ENCODE peak calls at places on chromosomes 5 and 9, in six cellular contexts. One of them, this sample, is unnamed.

GRCh38 chr5:140261403-140262171 is 41.3 kb downstream of the PFDN1 start:
- ATAC-seq in naive thymus-derived CD4-positive, alpha-beta T cell: peak
- ATAC-seq in activated CD8-positive, alpha-beta T cell treated with anti-CD3 and anti-CD28 coated beads for 36 hours: peak
- ATAC-seq in sciatic nerve: peak
- ATAC-seq in WTC11: no peak
- ATAC-seq in activated T-cell treated with anti-CD3 and anti-CD28 coated beads, Interleukin-2, amount 50 U/mL, for 4 hours: no peak
- ATAC-seq in this sample: peak

GRCh38 chr5:133688386-133688785 is 76.0 kb upstream of the FSTL4 start:
- ATAC-seq in WTC11: no peak
- ATAC-seq in naive thymus-derived CD4-positive, alpha-beta T cell: no peak
- ATAC-seq in activated T-cell treated with anti-CD3 and anti-CD28 coated beads, Interleukin-2, amount 50 U/mL, for 4 hours: peak
- ATAC-seq in sciatic nerve: no peak
- ATAC-seq in activated CD8-positive, alpha-beta T cell treated with anti-CD3 and anti-CD28 coated beads for 36 hours: no peak
- ATAC-seq in this sample: peak

GRCh38 chr9:92147854-92148184 is 32.6 kb upstream of the SPTLC1 start:
- ATAC-seq in activated CD8-positive, alpha-beta T cell treated with anti-CD3 and anti-CD28 coated beads for 36 hours: no peak
- ATAC-seq in activated T-cell treated with anti-CD3 and anti-CD28 coated beads, Interleukin-2, amount 50 U/mL, for 4 hours: no peak
- ATAC-seq in sciatic nerve: peak
- ATAC-seq in naive thymus-derived CD4-positive, alpha-beta T cell: no peak
- ATAC-seq in WTC11: peak
- ATAC-seq in this sample: peak

GRCh38 chr5:89313804-89314588 is 431.0 kb upstream of the MEF2C start:
- ATAC-seq in sciatic nerve: peak
- ATAC-seq in activated T-cell treated with anti-CD3 and anti-CD28 coated beads, Interleukin-2, amount 50 U/mL, for 4 hours: peak
- ATAC-seq in WTC11: no peak
- ATAC-seq in naive thymus-derived CD4-positive, alpha-beta T cell: peak
- ATAC-seq in activated CD8-positive, alpha-beta T cell treated with anti-CD3 and anti-CD28 coated beads for 36 hours: peak
- ATAC-seq in this sample: peak

GRCh38 chr5:150295741-150296486 is 6.3 kb upstream of the CAMK2A start:
- ATAC-seq in sciatic nerve: no peak
- ATAC-seq in WTC11: no peak
- ATAC-seq in activated CD8-positive, alpha-beta T cell treated with anti-CD3 and anti-CD28 coated beads for 36 hours: no peak
- ATAC-seq in activated T-cell treated with anti-CD3 and anti-CD28 coated beads, Interleukin-2, amount 50 U/mL, for 4 hours: no peak
- ATAC-seq in naive thymus-derived CD4-positive, alpha-beta T cell: no peak
- ATAC-seq in this sample: no peak

GRCh38 chr9:137273616-137274320 is 3.8 kb upstream of the TOR4A start:
- ATAC-seq in sciatic nerve: no peak
- ATAC-seq in activated CD8-positive, alpha-beta T cell treated with anti-CD3 and anti-CD28 coated beads for 36 hours: no peak
- ATAC-seq in WTC11: no peak
- ATAC-seq in activated T-cell treated with anti-CD3 and anti-CD28 coated beads, Interleukin-2, amount 50 U/mL, for 4 hours: no peak
- ATAC-seq in naive thymus-derived CD4-positive, alpha-beta T cell: no peak
- ATAC-seq in this sample: no peak

GRCh38 chr9:87748895-87749294 is 23.0 kb downstream of the CTSL start:
- ATAC-seq in WTC11: no peak
- ATAC-seq in activated T-cell treated with anti-CD3 and anti-CD28 coated beads, Interleukin-2, amount 50 U/mL, for 4 hours: no peak
- ATAC-seq in naive thymus-derived CD4-positive, alpha-beta T cell: no peak
- ATAC-seq in sciatic nerve: no peak
- ATAC-seq in activated CD8-positive, alpha-beta T cell treated with anti-CD3 and anti-CD28 coated beads for 36 hours: no peak
- ATAC-seq in this sample: no peak

GRCh38 chr5:131068893-131069643 is 96.0 kb downstream of the HINT1 start:
- ATAC-seq in WTC11: peak
- ATAC-seq in naive thymus-derived CD4-positive, alpha-beta T cell: peak
- ATAC-seq in sciatic nerve: peak
- ATAC-seq in activated T-cell treated with anti-CD3 and anti-CD28 coated beads, Interleukin-2, amount 50 U/mL, for 4 hours: peak
- ATAC-seq in activated CD8-positive, alpha-beta T cell treated with anti-CD3 and anti-CD28 coated beads for 36 hours: peak
- ATAC-seq in this sample: peak

GRCh38 chr9:20526500-20527319 is 95.6 kb downstream of the MLLT3 start:
- ATAC-seq in sciatic nerve: no peak
- ATAC-seq in WTC11: no peak
- ATAC-seq in activated CD8-positive, alpha-beta T cell treated with anti-CD3 and anti-CD28 coated beads for 36 hours: peak
- ATAC-seq in activated T-cell treated with anti-CD3 and anti-CD28 coated beads, Interleukin-2, amount 50 U/mL, for 4 hours: peak
- ATAC-seq in naive thymus-derived CD4-positive, alpha-beta T cell: no peak
- ATAC-seq in this sample: peak

GRCh38 chr9:86925686-86926085 is 21.6 kb downstream of the GAS1 start:
- ATAC-seq in sciatic nerve: no peak
- ATAC-seq in WTC11: no peak
- ATAC-seq in naive thymus-derived CD4-positive, alpha-beta T cell: no peak
- ATAC-seq in activated T-cell treated with anti-CD3 and anti-CD28 coated beads, Interleukin-2, amount 50 U/mL, for 4 hours: no peak
- ATAC-seq in activated CD8-positive, alpha-beta T cell treated with anti-CD3 and anti-CD28 coated beads for 36 hours: no peak
- ATAC-seq in this sample: no peak

GRCh38 chr5:78795757-78796156 is 147.2 kb upstream of the LHFPL2 start:
- ATAC-seq in sciatic nerve: no peak
- ATAC-seq in activated CD8-positive, alpha-beta T cell treated with anti-CD3 and anti-CD28 coated beads for 36 hours: peak
- ATAC-seq in WTC11: no peak
- ATAC-seq in activated T-cell treated with anti-CD3 and anti-CD28 coated beads, Interleukin-2, amount 50 U/mL, for 4 hours: peak
- ATAC-seq in naive thymus-derived CD4-positive, alpha-beta T cell: no peak
- ATAC-seq in this sample: peak

This sample was measured in activated T-helper 17 cell treated with anti-CD3 and anti-CD28 coated beads, Interleukin-2, amount 50 U/mL, for 72 hours.